ENCODE peak calls at places on chromosomes 5 and 9, in ten cellular contexts. Q is GM06990; M is HEK293T; K is gastrocnemius medialis; D is activated T-helper 1 cell treated with Interleukin-2 at 50 U/mL for 16 hours; B is NCI-H1092 treated with DMSO at 0.1 percent for 48 hours; T is stimulated activated CD4-positive, alpha-beta T cell treated with anti-CD3 and anti-CD28 coated beads, Interleukin-1b, Interleukin-23, amount 100 ng/mL, for 1 hour; J is ELF-1; G is CMK; P is mesothelial cell of epicardium. W is an unnamed sample.

GRCh38 chr9:128669786-128670185 is 13.1 kb upstream of the DYNC2I2 start:
- DNase-seq in Q (no peak), M (no peak), K (no peak), D (no peak), B (no peak), T (no peak), J (no peak), G (no peak), P (no peak), W (no peak)

GRCh38 chr9:19988281-19988680 is 199.4 kb upstream of the SLC24A2 start:
- DNase-seq in Q (no peak), M (no peak), K (no peak), D (no peak), B (no peak), T (no peak), J (no peak), G (no peak), P (no peak), W (no peak)

GRCh38 chr5:39417979-39418378 is 6.8 kb downstream of the DAB2 start:
- DNase-seq in Q (no peak), M (no peak), K (no peak), D (no peak), B (no peak), T (no peak), J (no peak), G (no peak), P (no peak), W (no peak)

GRCh38 chr9:123637940-123638634 is 282.1 kb downstream of the CRB2 start:
- DNase-seq in Q (no peak), M (no peak), K (no peak), D (no peak), B (no peak), T (no peak), J (no peak), G (peak; percentile 12), P (no peak), W (peak; percentile 75)

GRCh38 chr5:131252824-131253171 is 11.1 kb upstream of the CDC42SE2 start:
- DNase-seq in Q (peak; percentile 74), M (no peak), K (peak; percentile 53), D (peak; percentile 69), B (no peak), T (peak; percentile 49), J (no peak), G (peak; percentile 82), P (no peak), W (peak; percentile 81)

GRCh38 chr9:128383007-128383753 is 12.0 kb downstream of the URM1 start:
- DNase-seq in Q (no peak), M (no peak), K (no peak), D (no peak), B (peak; percentile 72), T (no peak), J (peak; percentile 87), G (no peak), P (no peak), W (no peak)

GRCh38 chr9:69546265-69546664 is 125.9 kb downstream of the APBA1 start:
- DNase-seq in Q (no peak), M (peak; percentile 23), K (no peak), D (no peak), B (peak; percentile 69), T (no peak), J (peak; percentile 69), G (no peak), P (no peak), W (no peak)

GRCh38 chr9:95102001-95102433 is 215.5 kb downstream of the FANCC start:
- DNase-seq in Q (no peak), M (no peak), K (peak; percentile 48), D (no peak), B (no peak), T (no peak), J (peak; percentile 77), G (no peak), P (no peak), W (no peak)

GRCh38 chr5:14775857-14776256 is 95.7 kb downstream of the ANKH start:
- DNase-seq in Q (no peak), M (no peak), K (no peak), D (no peak), B (no peak), T (no peak), J (no peak), G (no peak), P (no peak), W (no peak)

GRCh38 chr9:122056484-122056883 is 36.6 kb downstream of the TTLL11 start:
- DNase-seq in Q (no peak), M (peak; percentile 37), K (no peak), D (no peak), B (no peak), T (no peak), J (peak; percentile 62), G (no peak), P (no peak), W (no peak)

GRCh38 chr5:31328031-31328430 is 134.5 kb downstream of the CDH6 start:
- DNase-seq in Q (no peak), M (no peak), K (no peak), D (no peak), B (no peak), T (no peak), J (no peak), G (no peak), P (no peak), W (no peak)

GRCh38 chr5:135063511-135064234 is 29.6 kb upstream of the PITX1 start:
- DNase-seq in Q (no peak), M (no peak), K (no peak), D (no peak), B (no peak), T (no peak), J (no peak), G (no peak), P (no peak), W (no peak)

GRCh38 chr9:136185596-136185995 is 19.3 kb downstream of the LHX3 start:
- DNase-seq in Q (no peak), M (no peak), K (no peak), D (no peak), B (no peak), T (no peak), J (no peak), G (no peak), P (no peak), W (no peak)

GRCh38 chr5:139698461-139699146 is 50.5 kb downstream of the CXXC5 start:
- DNase-seq in Q (no peak), M (peak; percentile 53), K (no peak), D (no peak), B (peak; percentile 7), T (no peak), J (peak; percentile 99), G (no peak), P (peak; percentile 52), W (no peak)

GRCh38 chr9:137673871-137674270 is 55.1 kb downstream of the EHMT1 start:
- DNase-seq in Q (no peak), M (no peak), K (no peak), D (no peak), B (no peak), T (no peak), J (peak; percentile 49), G (no peak), P (no peak), W (no peak)

GRCh38 chr9:137341227-137341626 is 39.2 kb upstream of the NRARP start:
- DNase-seq in Q (no peak), M (no peak), K (no peak), D (no peak), B (no peak), T (no peak), J (no peak), G (no peak), P (no peak), W (no peak)

GRCh38 chr9:126327016-126327749 is 554 bp downstream of the MVB12B start:
- DNase-seq in Q (no peak), M (peak; percentile 60), K (peak; percentile 43), D (no peak), B (peak; percentile 18), T (no peak), J (peak; percentile 36), G (no peak), P (no peak), W (no peak)

GRCh38 chr9:117034862-117035261 is 347.8 kb downstream of the TRIM32 start:
- DNase-seq in Q (no peak), M (peak; percentile 7), K (no peak), D (no peak), B (no peak), T (no peak), J (peak; percentile 28), G (no peak), P (no peak), W (no peak)

GRCh38 chr5:75167345-75167744 is 69.3 kb downstream of the ANKRD31 start:
- DNase-seq in Q (no peak), M (peak; percentile 26), K (no peak), D (no peak), B (no peak), T (no peak), J (no peak), G (no peak), P (no peak), W (no peak)